ENCODE peak calls at places on chromosomes 3 and 15, in six cellular contexts. N, G, X, H, E and Y are unnamed samples.

GRCh38 chr3:184592411-184593200 is 31.0 kb downstream of the EPHB3 start:
- DNase-seq in E (no peak), X (no peak), N (no peak), G (no peak), H (no peak), Y (no peak)

GRCh38 chr15:69980311-69981059 is 117.2 kb downstream of the TLE3 start:
- DNase-seq in E (no peak), X (no peak), G (peak), N (no peak), H (peak), Y (no peak)

GRCh38 chr3:120469440-120470415 is 18.9 kb upstream of the FSTL1 start:
- DNase-seq in X (peak), H (no peak), E (no peak), N (no peak), G (no peak), Y (no peak)

GRCh38 chr15:85380860-85381535 is 595 bp downstream of the AKAP13 start:
- DNase-seq in G (peak), H (no peak), N (peak), X (peak), E (peak), Y (peak)

GRCh38 chr15:29135266-29135665 is 134.4 kb downstream of the NSMCE3 start:
- DNase-seq in X (no peak), G (peak), H (no peak), N (no peak), E (no peak), Y (no peak)

GRCh38 chr3:73298243-73299183 is 237.1 kb downstream of the EBLN2 start:
- DNase-seq in N (no peak), E (no peak), X (no peak), G (no peak), H (no peak), Y (no peak)

GRCh38 chr15:75030424-75030823 is 7.0 kb downstream of the PPCDC start:
- DNase-seq in G (no peak), E (no peak), H (no peak), N (no peak), X (peak), Y (no peak)

GRCh38 chr3:44223274-44223673 is 18.4 kb upstream of the TOPAZ1 start:
- DNase-seq in G (no peak), E (no peak), X (no peak), N (no peak), H (no peak), Y (no peak)

GRCh38 chr3:148883163-148883562 is 18.1 kb downstream of the CPA3 start:
- DNase-seq in X (no peak), G (no peak), N (no peak), E (no peak), H (no peak), Y (no peak)

GRCh38 chr3:111745786-111746185 is 113.3 kb upstream of the PHLDB2 start:
- DNase-seq in X (peak), N (no peak), G (no peak), E (no peak), H (no peak), Y (no peak)

GRCh38 chr3:100581650-100582049 is 27.8 kb upstream of the ADGRG7 start:
- DNase-seq in G (no peak), H (no peak), X (no peak), N (no peak), E (no peak), Y (no peak)

GRCh38 chr15:46956456-46956855 is 760.8 kb upstream of the SEMA6D start:
- DNase-seq in N (no peak), X (no peak), E (no peak), G (no peak), H (no peak), Y (no peak)

GRCh38 chr3:24185738-24186384 is 240.8 kb downstream of the NR1D2 start:
- DNase-seq in N (no peak), H (peak), E (peak), X (peak), G (peak), Y (peak)

GRCh38 chr15:25850154-25851111 is 12.7 kb downstream of the ATP10A start:
- DNase-seq in X (peak), N (no peak), H (peak), G (peak), E (peak), Y (no peak)

GRCh38 chr15:63999177-63999576 is 47.1 kb downstream of the DAPK2 start:
- DNase-seq in H (peak), E (no peak), X (no peak), G (peak), N (no peak), Y (no peak)

GRCh38 chr15:92907229-92907628 is 7.1 kb downstream of the CHD2 start:
- DNase-seq in X (no peak), H (no peak), N (no peak), G (no peak), E (no peak), Y (no peak)

GRCh38 chr3:116524455-116524854 is 79.2 kb upstream of the LSAMP start:
- DNase-seq in E (no peak), X (no peak), G (no peak), H (no peak), N (no peak), Y (no peak)

GRCh38 chr3:56801597-56802410 is at the start of gene ARHGEF3:
- DNase-seq in G (peak), N (peak), E (peak), X (peak), H (peak), Y (peak)

GRCh38 chr3:71389911-71390573 is 193.5 kb downstream of the FOXP1 start:
- DNase-seq in G (peak), E (peak), X (peak), H (no peak), N (no peak), Y (no peak)

GRCh38 chr3:109184726-109185125 is 48.2 kb downstream of the C3orf85 start:
- DNase-seq in X (no peak), E (no peak), H (no peak), N (no peak), G (no peak), Y (no peak)

GRCh38 chr3:123333401-123333800 is 115.5 kb downstream of the ADCY5 start:
- DNase-seq in G (no peak), N (no peak), X (no peak), H (no peak), E (no peak), Y (no peak)

GRCh38 chr3:4721511-4721911 is 228.4 kb downstream of the ITPR1 start:
- DNase-seq in X (no peak), G (no peak), E (no peak), N (no peak), H (no peak), Y (no peak)

GRCh38 chr3:76400141-76400540 is 614.8 kb upstream of the ZNF717 start:
- DNase-seq in X (no peak), E (no peak), H (no peak), N (no peak), G (no peak), Y (no peak)

GRCh38 chr3:154050216-154050615 is 71.0 kb upstream of the ARHGEF26 start:
- DNase-seq in E (no peak), N (no peak), H (no peak), X (no peak), G (no peak), Y (no peak)

GRCh38 chr3:122962149-122962548 is 65.4 kb downstream of the SEMA5B start:
- DNase-seq in N (no peak), H (no peak), G (no peak), X (no peak), E (no peak), Y (no peak)

GRCh38 chr3:42839616-42840015 is 30.4 kb downstream of the ACKR2 start:
- DNase-seq in E (peak), X (peak), G (peak), N (no peak), H (peak), Y (peak)

GRCh38 chr3:71589132-71589531 is 5.6 kb upstream of the FOXP1 start:
- DNase-seq in E (no peak), H (no peak), N (no peak), G (no peak), X (no peak), Y (no peak)

GRCh38 chr15:44250566-44250965 is 38.0 kb upstream of the GOLM2 start:
- DNase-seq in E (no peak), N (no peak), G (no peak), H (no peak), X (no peak), Y (no peak)

GRCh38 chr15:63080638-63081250 is 38.2 kb downstream of the TPM1 start:
- DNase-seq in E (no peak), N (no peak), X (no peak), G (no peak), H (no peak), Y (no peak)

GRCh38 chr15:28896944-28897343 is 11.2 kb downstream of the APBA2 start:
- DNase-seq in N (no peak), H (no peak), X (no peak), G (no peak), E (no peak), Y (no peak)

GRCh38 chr15:59751552-59752413 is 62.7 kb upstream of the BNIP2 start:
- DNase-seq in G (no peak), H (peak), X (peak), E (no peak), N (no peak), Y (peak)

GRCh38 chr3:124322309-124322880 is 330.5 kb upstream of the ROPN1 start:
- DNase-seq in N (no peak), G (no peak), X (no peak), E (no peak), H (no peak), Y (no peak)

GRCh38 chr3:23246651-23247050 is 43.5 kb downstream of the UBE2E2 start:
- DNase-seq in G (no peak), X (no peak), N (no peak), E (no peak), H (no peak), Y (no peak)

GRCh38 chr3:52689151-52689550 is 3.3 kb downstream of the GNL3 start:
- DNase-seq in E (no peak), N (no peak), G (no peak), X (no peak), H (no peak), Y (no peak)

GRCh38 chr3:52606373-52607085 is 70.1 kb downstream of the UQCC5 start:
- DNase-seq in X (no peak), H (no peak), G (no peak), E (no peak), N (no peak), Y (no peak)

GRCh38 chr3:116770815-116771450 is 61.4 kb downstream of the TUSC7 start:
- DNase-seq in G (peak), H (peak), E (no peak), N (peak), X (peak), Y (peak)

GRCh38 chr3:128787256-128788253 is 61.6 kb downstream of the RAB7A start:
- DNase-seq in G (peak), X (peak), H (peak), N (no peak), E (no peak), Y (no peak)
- TF ChIP-seq CTCF in G (peak), X (peak), H (peak), N (peak), E (peak), Y (peak)

GRCh38 chr3:137217733-137218132 is 259.9 kb downstream of the IL20RB start:
- DNase-seq in G (no peak), H (peak), N (no peak), X (peak), E (no peak), Y (no peak)
- TF ChIP-seq CTCF in G (no peak), H (peak), N (peak), X (peak), E (no peak), Y (peak)

GRCh38 chr3:178645503-178645902 is 109.3 kb downstream of the KCNMB2 start:
- DNase-seq in N (no peak), G (no peak), X (no peak), E (no peak), H (no peak), Y (no peak)

GRCh38 chr3:178646205-178646604 is 110.0 kb downstream of the KCNMB2 start:
- DNase-seq in E (no peak), G (no peak), N (no peak), H (no peak), X (no peak), Y (no peak)
- TF ChIP-seq CTCF in E (no peak), G (no peak), N (no peak), H (no peak), X (no peak), Y (no peak)

GRCh38 chr3:50318615-50319014 is 3.9 kb downstream of the HYAL2 start:
- DNase-seq in G (no peak), N (no peak), X (no peak), H (no peak), E (no peak), Y (no peak)
- TF ChIP-seq CTCF in G (no peak), N (no peak), X (no peak), H (no peak), E (no peak), Y (no peak)

GRCh38 chr3:195186041-195186709 is 84.8 kb downstream of the XXYLT1 start:
- DNase-seq in N (no peak), H (peak), X (no peak), E (no peak), G (peak), Y (no peak)
- TF ChIP-seq CTCF in N (no peak), H (no peak), X (no peak), E (no peak), G (no peak), Y (no peak)

DNA sequence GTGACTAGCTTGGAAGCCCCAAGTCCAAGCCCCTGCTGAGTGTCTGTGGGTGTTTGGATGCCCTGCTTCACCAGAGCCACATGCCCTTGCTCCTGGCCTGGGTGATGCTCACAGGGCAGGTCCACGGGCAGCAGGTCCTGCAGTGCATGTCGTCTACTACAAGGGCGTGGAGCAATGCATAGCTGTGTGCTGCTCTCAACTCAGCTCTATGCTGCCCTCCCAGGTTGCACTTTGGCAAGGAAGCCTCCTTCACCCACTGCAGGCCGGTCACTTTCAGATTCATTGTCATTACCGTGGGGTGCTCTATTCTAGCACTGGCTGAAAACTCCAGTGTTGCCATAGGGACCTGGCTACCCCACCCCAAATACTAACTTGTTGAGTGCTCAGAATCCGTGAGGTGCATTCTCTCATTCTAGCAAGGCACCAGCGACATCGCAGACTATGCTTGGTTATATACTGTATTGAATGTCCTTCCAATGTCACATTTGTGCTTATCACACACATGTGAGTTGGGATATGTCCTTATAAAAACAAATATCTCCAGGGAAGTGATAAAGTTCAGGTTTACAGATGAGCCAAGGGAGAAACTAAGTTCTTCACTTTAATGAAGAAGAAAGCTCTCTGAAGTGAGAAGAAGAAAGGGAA is 51.8 kb downstream of the GRAMD1C start:
- DNase-seq in E (no peak), G (peak), H (peak), N (no peak), X (peak), Y (no peak)
- TF ChIP-seq CTCF in E (no peak), G (no peak), H (peak), N (no peak), X (no peak), Y (no peak)

GRCh38 chr3:31562525-31562924 is 29.8 kb downstream of the STT3B start:
- DNase-seq in N (no peak), X (peak), E (peak), H (no peak), G (peak), Y (no peak)
- TF ChIP-seq CTCF in N (no peak), X (peak), E (no peak), H (no peak), G (no peak), Y (no peak)